ENCODE peak calls at places on chromosomes 6 and 20, in five cellular contexts. D is cardiac muscle cell, B is testis, C is BJ, L is Caco-2. X is an unnamed sample.

GRCh38 chr6:48111143-48111506 is at the start of gene PTCHD4:
- DNase-seq in D (no peak), C (no peak), L (no peak), B (no peak), X (no peak)

GRCh38 chr6:73695619-73696421 is at the start of gene CD109:
- DNase-seq in D (peak; percentile 54), L (peak; percentile 14), C (no peak), B (peak; percentile 40), X (peak; percentile 76)

GRCh38 chr6:110509617-110510231 is 33.3 kb upstream of the SLC22A16 start:
- DNase-seq in B (no peak), C (no peak), L (peak; percentile 72), D (no peak), X (no peak)

GRCh38 chr6:18741741-18742140 is 354.6 kb downstream of the RNF144B start:
- DNase-seq in L (no peak), D (no peak), B (no peak), C (no peak), X (no peak)

GRCh38 chr6:43978473-43979360 is 148.5 kb downstream of the MRPL14 start:
- DNase-seq in L (no peak), C (no peak), D (no peak), B (no peak), X (no peak)

GRCh38 chr6:45663181-45664180 is 285.7 kb upstream of the SUPT3H start:
- DNase-seq in D (peak; percentile 41), B (peak; percentile 40), C (no peak), L (no peak), X (peak; percentile 71)

GRCh38 chr6:7267071-7267470 is 45.9 kb downstream of the SSR1 start:
- DNase-seq in D (no peak), L (no peak), B (no peak), C (no peak), X (no peak)

GRCh38 chr6:142152731-142153130 is 5.7 kb downstream of the VTA1 start:
- DNase-seq in B (no peak), C (peak; percentile 36), D (no peak), L (no peak), X (no peak)

GRCh38 chr20:59985864-59986263 is 27.6 kb downstream of the CDH26 start:
- DNase-seq in L (peak; percentile 83), B (no peak), C (no peak), D (no peak), X (no peak)

GRCh38 chr6:152301021-152301805 is 335.9 kb downstream of the SYNE1 start:
- DNase-seq in D (no peak), L (no peak), C (no peak), B (no peak), X (no peak)

GRCh38 chr6:165701564-165702354 is 38.7 kb upstream of the PDE10A start:
- DNase-seq in B (no peak), L (no peak), D (no peak), C (no peak), X (no peak)

GRCh38 chr20:57301026-57301425 is 28.6 kb upstream of the SPO11 start:
- DNase-seq in L (no peak), B (no peak), C (no peak), D (no peak), X (no peak)

GRCh38 chr6:111601875-111602274 is 3.8 kb downstream of the TRAF3IP2 start:
- DNase-seq in B (peak; percentile 50), D (no peak), L (no peak), C (peak; percentile 74), X (no peak)

GRCh38 chr20:10731190-10731955 is 57.6 kb upstream of the JAG1 start:
- DNase-seq in C (no peak), B (no peak), D (no peak), L (no peak), X (no peak)

GRCh38 chr20:35004051-35004725 is 48.5 kb downstream of the MYH7B start:
- DNase-seq in L (no peak), B (no peak), C (no peak), D (no peak), X (no peak)

GRCh38 chr6:166202321-166202733 is 34.7 kb upstream of the TBXT start:
- DNase-seq in C (no peak), L (no peak), D (no peak), B (no peak), X (peak; percentile 32)

GRCh38 chr20:2244523-2244922 is 51.3 kb upstream of the TGM3 start:
- DNase-seq in L (no peak), D (no peak), C (no peak), B (no peak), X (no peak)

GRCh38 chr6:102774326-102774725 is 1380.8 kb downstream of the GRIK2 start:
- DNase-seq in L (no peak), D (no peak), C (no peak), B (no peak), X (no peak)

GRCh38 chr20:12207875-12208274 is 290.2 kb downstream of the BTBD3 start:
- DNase-seq in B (peak; percentile 29), D (peak; percentile 39), L (peak; percentile 70), C (no peak), X (peak; percentile 41)

GRCh38 chr6:113120214-113120576 is 737.0 kb upstream of the MARCKS start:
- DNase-seq in B (no peak), D (no peak), L (no peak), C (peak; percentile 98), X (no peak)

GRCh38 chr6:21538186-21538798 is 55.3 kb upstream of the SOX4 start:
- DNase-seq in L (no peak), C (no peak), B (no peak), D (no peak), X (no peak)

GRCh38 chr20:62860924-62861691 is 514 bp downstream of the TCFL5 start:
- DNase-seq in B (no peak), C (no peak), D (peak; percentile 30), L (peak; percentile 68), X (no peak)

GRCh38 chr6:52595000-52595795 is 18.3 kb upstream of the TRAM2 start:
- DNase-seq in D (no peak), B (peak; percentile 45), L (no peak), C (peak; percentile 61), X (peak; percentile 32)

GRCh38 chr6:170313716-170314295 is 7.2 kb downstream of the FAM120B start:
- DNase-seq in C (no peak), D (no peak), L (no peak), B (no peak), X (no peak)

GRCh38 chr6:44933113-44933512 is 395.0 kb upstream of the RUNX2 start:
- DNase-seq in B (no peak), C (no peak), D (no peak), L (no peak), X (no peak)

GRCh38 chr20:6501061-6501460 is 266.4 kb upstream of the BMP2 start:
- DNase-seq in D (no peak), L (no peak), B (no peak), C (no peak), X (no peak)

GRCh38 chr6:150207931-150208570 is 65.2 kb downstream of the PPP1R14C start:
- DNase-seq in B (no peak), C (no peak), D (no peak), L (no peak), X (no peak)

GRCh38 chr6:148999921-149000589 is 253.2 kb downstream of the UST start:
- DNase-seq in D (peak; percentile 37), C (peak; percentile 57), B (peak; percentile 90), L (no peak), X (no peak)

GRCh38 chr6:11043552-11043960 is 549 bp downstream of the ELOVL2 start:
- DNase-seq in C (no peak), L (no peak), D (peak; percentile 16), B (peak; percentile 32), X (peak; percentile 52)

GRCh38 chr6:21595951-21596378 is 2.4 kb downstream of the SOX4 start:
- DNase-seq in D (peak; percentile 28), B (peak; percentile 42), L (peak; percentile 26), C (no peak), X (peak; percentile 50)

GRCh38 chr20:45631184-45631583 is at the start of gene WFDC9:
- DNase-seq in D (no peak), L (no peak), B (no peak), C (no peak), X (no peak)

GRCh38 chr6:33632603-33633039 is 11.5 kb downstream of the ITPR3 start:
- DNase-seq in L (peak; percentile 82), D (peak; percentile 63), C (no peak), B (peak; percentile 65), X (peak; percentile 59)

GRCh38 chr20:23399568-23400241 is 21.6 kb downstream of the NAPB start:
- DNase-seq in D (peak; percentile 22), B (no peak), L (no peak), C (no peak), X (no peak)

GRCh38 chr20:7693761-7694160 is 246.5 kb downstream of the HAO1 start:
- DNase-seq in L (no peak), B (no peak), C (peak; percentile 33), D (no peak), X (no peak)

GRCh38 chr6:17269840-17270239 is 11.3 kb upstream of the RBM24 start:
- DNase-seq in D (no peak), B (no peak), L (no peak), C (peak; percentile 36), X (no peak)

GRCh38 chr20:21184810-21185209 is 58.9 kb downstream of the KIZ start:
- DNase-seq in D (no peak), L (peak; percentile 47), C (no peak), B (no peak), X (no peak)

GRCh38 chr20:57573176-57573575 is 12.3 kb downstream of the PCK1 start:
- DNase-seq in L (no peak), D (no peak), B (no peak), C (no peak), X (no peak)

DNA sequence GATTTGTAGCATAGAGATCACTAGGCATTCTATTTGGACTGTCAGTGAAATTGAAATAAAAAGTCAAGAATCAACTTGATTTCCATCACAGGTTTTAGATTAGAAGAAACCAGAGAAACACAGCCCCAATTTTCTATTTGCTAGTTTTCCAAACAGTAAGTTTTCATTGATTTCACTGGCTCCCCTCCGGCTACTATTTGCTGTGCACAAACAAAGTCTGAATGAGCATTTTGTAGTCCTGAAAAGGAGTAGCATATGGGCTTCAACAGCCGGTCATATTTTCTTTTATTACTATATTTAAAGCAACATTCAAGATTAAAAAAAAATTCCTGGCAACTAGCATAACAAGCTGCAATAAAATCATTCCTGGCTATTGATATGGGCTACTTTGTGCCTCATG is 48.2 kb downstream of the CARMIL1 start:
- DNase-seq in B (no peak), D (no peak), C (no peak), L (no peak), X (no peak)
- TF ChIP-seq CTCF in B (no peak), D (no peak), C (no peak), L (no peak), X (no peak)

GRCh38 chr6:40328988-40329545 is 258.1 kb downstream of the LRFN2 start:
- DNase-seq in B (no peak), C (no peak), L (no peak), D (no peak), X (no peak)
- TF ChIP-seq CTCF in B (no peak), C (no peak), L (no peak), D (no peak), X (no peak)

GRCh38 chr6:55449219-55449618 is 122.0 kb downstream of the GFRAL start:
- DNase-seq in L (peak; percentile 35), D (peak; percentile 41), B (no peak), C (no peak), X (no peak)
- TF ChIP-seq CTCF in L (peak; percentile 51), D (no peak), B (no peak), C (no peak), X (no peak)

DNA sequence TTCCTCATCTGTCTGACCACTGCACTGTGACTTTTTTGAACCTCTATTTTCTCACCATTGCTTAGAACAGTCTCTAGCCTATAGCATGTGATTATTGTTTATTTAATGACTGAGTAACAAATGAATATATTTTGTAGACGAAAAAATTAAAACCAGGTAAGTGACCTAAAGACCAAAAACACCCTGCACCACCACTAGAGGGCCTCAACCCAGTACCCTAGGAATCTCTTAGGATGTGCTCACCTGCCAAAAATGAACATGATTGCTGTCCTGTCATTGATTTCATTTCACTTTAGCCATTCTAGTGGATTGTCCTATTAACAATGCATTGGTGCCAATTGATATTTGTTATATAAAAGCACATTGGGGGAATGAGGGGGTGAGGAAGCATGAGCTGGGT is 199.1 kb downstream of the COL9A1 start:
- DNase-seq in D (no peak), B (no peak), L (no peak), C (no peak), X (no peak)
- TF ChIP-seq CTCF in D (peak; percentile 46), B (no peak), L (peak; percentile 47), C (peak; percentile 49), X (peak; percentile 31)